ENCODE peak calls at places on chromosomes 7 and 10, in six cellular contexts. L, S, C, Z, D and A are unnamed samples.

GRCh38 chr10:133309111-133309719 is 501 bp downstream of the ZNF511 start:
- DNase-seq in L (peak; percentile 95), S (peak; percentile 85), C (peak; percentile 98), Z (peak; percentile 98), D (peak; percentile 61), A (peak; percentile 92)

GRCh38 chr7:28207486-28208158 is 27.0 kb upstream of the JAZF1 start:
- DNase-seq in L (no peak), S (peak; percentile 68), C (no peak), Z (no peak), D (peak; percentile 56), A (no peak)

GRCh38 chr10:119349341-119349740 is 142.0 kb downstream of the GRK5 start:
- DNase-seq in L (no peak), S (no peak), C (no peak), Z (no peak), D (no peak), A (no peak)

GRCh38 chr7:50632561-50633413 is 67.6 kb upstream of the DDC start:
- DNase-seq in L (no peak), S (peak; percentile 43), C (peak; percentile 62), Z (no peak), D (peak; percentile 23), A (peak; percentile 60)

GRCh38 chr7:5183155-5183554 is 6.9 kb upstream of the WIPI2 start:
- DNase-seq in L (no peak), S (no peak), C (peak; percentile 48), Z (no peak), D (no peak), A (no peak)

GRCh38 chr10:5040781-5041470 is 37.3 kb upstream of the AKR1C2 start:
- DNase-seq in L (no peak), S (no peak), C (no peak), Z (peak; percentile 66), D (peak; percentile 38), A (no peak)

GRCh38 chr10:11020026-11020820 is 2.6 kb downstream of the CELF2 start:
- DNase-seq in L (no peak), S (no peak), C (no peak), Z (no peak), D (no peak), A (no peak)

GRCh38 chr10:43771675-43772074 is 123.0 kb upstream of the ZNF32 start:
- DNase-seq in L (no peak), S (no peak), C (no peak), Z (no peak), D (no peak), A (no peak)

GRCh38 chr7:84139986-84140729 is 54.4 kb downstream of the SEMA3A start:
- DNase-seq in L (no peak), S (no peak), C (no peak), Z (no peak), D (peak; percentile 13), A (no peak)

GRCh38 chr10:90857635-90858488 is at the start of gene HTR7:
- DNase-seq in L (peak; percentile 73), S (peak; percentile 60), C (peak; percentile 54), Z (no peak), D (no peak), A (peak; percentile 73)

GRCh38 chr7:111312966-111313365 is 222.0 kb downstream of the LRRN3 start:
- DNase-seq in L (no peak), S (no peak), C (no peak), Z (no peak), D (no peak), A (no peak)

DNA sequence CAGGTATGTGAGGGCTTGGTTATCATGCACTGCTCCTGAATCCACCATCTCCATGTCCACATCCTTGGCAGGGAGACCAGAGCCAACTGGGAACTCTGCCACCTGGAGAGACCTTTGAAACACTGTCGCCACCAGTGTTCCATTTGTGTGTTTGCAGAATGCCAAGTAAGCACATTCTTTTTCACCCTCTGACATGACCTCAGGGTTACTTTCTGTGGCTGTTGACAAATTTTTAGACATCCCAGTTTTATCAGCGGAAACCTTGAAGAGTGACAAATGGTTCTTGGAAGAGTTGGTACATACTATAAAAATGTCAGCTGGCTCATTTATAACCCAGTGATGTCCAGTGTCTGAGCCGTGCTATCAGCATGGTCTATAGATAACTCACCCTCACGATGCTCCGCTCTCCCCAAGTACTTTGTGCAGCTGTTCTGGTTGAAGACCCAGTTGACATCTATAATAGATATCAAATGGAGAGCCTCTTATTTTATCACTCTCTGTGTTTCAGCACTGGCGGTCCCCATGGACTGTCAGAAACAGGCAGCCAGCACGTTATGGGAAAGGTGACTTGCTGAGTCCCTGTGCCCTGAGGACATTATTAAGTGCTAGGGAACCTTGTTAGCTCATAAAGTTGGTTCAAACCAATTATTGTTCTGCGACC is 563.1 kb upstream of the GALNT17 start:
- DNase-seq in L (no peak), S (no peak), C (peak; percentile 79), Z (no peak), D (peak; percentile 26), A (no peak)
- H3K27ac ChIP-seq in L (no peak overlapping the region), S (no peak overlapping the region), C (no peak overlapping the region), Z (no peak overlapping the region), D (no peak overlapping the region), A (no peak overlapping the region)

DNA sequence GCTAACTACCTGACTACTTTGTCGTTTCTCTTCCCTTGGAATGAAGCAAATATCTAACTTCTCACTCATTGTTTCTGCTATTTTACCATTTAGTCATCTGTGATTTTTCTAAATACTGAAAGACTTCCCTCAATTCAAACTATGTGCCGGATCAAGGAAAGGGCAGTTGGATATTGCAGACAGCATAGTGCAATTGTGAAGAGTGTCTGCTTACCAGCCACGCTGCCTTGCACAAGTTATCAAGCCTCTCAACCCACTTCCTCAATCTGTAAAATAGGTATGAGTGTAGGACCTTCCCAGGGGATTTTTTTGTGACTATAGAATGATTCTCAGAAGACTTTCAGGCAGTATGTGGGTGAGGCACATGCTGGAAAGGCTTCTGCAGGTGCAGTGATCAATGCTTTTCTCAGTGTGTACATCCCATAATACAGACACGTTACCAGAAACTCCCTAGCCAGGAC is 54.3 kb downstream of the EGFR start:
- DNase-seq in L (no peak), S (no peak), C (no peak), Z (no peak), D (peak; percentile 77), A (no peak)
- H3K4me1 ChIP-seq in L (peaks cover 41% of the 10 kb centered on the region), S (peaks cover 5% of the 10 kb centered on the region), C (peaks cover 31% of the 10 kb centered on the region), Z (peaks cover 98% of the 10 kb centered on the region), D (peaks cover 32% of the 10 kb centered on the region), A (peaks cover 21% of the 10 kb centered on the region)

GRCh38 chr10:48525956-48526355 is 78.9 kb downstream of the ARHGAP22 start:
- DNase-seq in L (no peak), S (no peak), C (peak; percentile 2), Z (no peak), D (no peak), A (no peak)
- H3K4me3 ChIP-seq in L (no peak overlapping the region), S (no peak overlapping the region), C (no peak overlapping the region), Z (peak overlapping the region; percentile 10), D (peak overlapping the region; percentile 35), A (no peak overlapping the region)

GRCh38 chr10:34427911-34428216 is 387.2 kb downstream of the PARD3 start:
- DNase-seq in L (no peak), S (no peak), C (no peak), Z (no peak), D (no peak), A (no peak)

GRCh38 chr10:34430685-34431084 is 384.4 kb downstream of the PARD3 start:
- DNase-seq in L (no peak), S (no peak), C (no peak), Z (no peak), D (no peak), A (no peak)

GRCh38 chr10:34434119-34434594 is 380.9 kb downstream of the PARD3 start:
- DNase-seq in L (no peak), S (no peak), C (no peak), Z (no peak), D (peak; percentile 69), A (no peak)

GRCh38 chr10:34433241-34434076 is 381.6 kb downstream of the PARD3 start:
- DNase-seq in L (no peak), S (no peak), C (no peak), Z (no peak), D (peak; percentile 60), A (no peak)

GRCh38 chr10:34432589-34432988 is 382.5 kb downstream of the PARD3 start:
- DNase-seq in L (no peak), S (no peak), C (no peak), Z (no peak), D (no peak), A (no peak)
- H3K27ac ChIP-seq in L (no peak overlapping the region), S (no peak overlapping the region), C (no peak overlapping the region), Z (no peak overlapping the region), D (no peak overlapping the region), A (no peak overlapping the region)

GRCh38 chr7:117269895-117270294 is 53.0 kb downstream of the WNT2 start:
- DNase-seq in L (no peak), S (no peak), C (no peak), Z (no peak), D (peak; percentile 88), A (no peak)

GRCh38 chr7:117271566-117271965 is 51.3 kb downstream of the WNT2 start:
- DNase-seq in L (no peak), S (no peak), C (no peak), Z (no peak), D (no peak), A (no peak)

GRCh38 chr7:117272360-117272759 is 50.5 kb downstream of the WNT2 start:
- DNase-seq in L (no peak), S (no peak), C (no peak), Z (no peak), D (no peak), A (no peak)

GRCh38 chr7:117269417-117269816 is 53.4 kb downstream of the WNT2 start:
- DNase-seq in L (no peak), S (no peak), C (no peak), Z (no peak), D (peak; percentile 99), A (no peak)

DNA sequence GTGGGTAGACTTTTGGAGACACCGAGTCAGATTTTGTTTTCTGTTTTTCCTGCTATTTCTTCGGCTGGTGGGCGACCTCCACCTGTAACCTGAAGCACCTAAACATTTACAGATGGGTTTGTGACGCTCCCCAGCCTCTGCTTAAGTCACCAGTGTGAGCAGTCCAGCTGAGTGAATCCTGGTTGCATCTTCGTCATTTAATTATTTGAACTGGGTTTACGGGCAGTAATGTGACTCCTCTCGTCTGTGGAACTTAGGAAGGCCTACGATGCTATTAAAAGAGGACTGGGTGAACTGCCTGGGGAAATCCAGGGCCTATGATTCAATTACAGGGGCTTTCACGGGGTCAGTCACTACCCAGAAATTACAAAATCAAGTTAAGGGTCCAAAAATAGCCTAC is 52.5 kb downstream of the WNT2 start:
- DNase-seq in L (no peak), S (no peak), C (no peak), Z (no peak), D (peak; percentile 60), A (no peak)
- H3K4me1 ChIP-seq in L (no peaks in the 10 kb centered on the region), S (no peaks in the 10 kb centered on the region), C (no peaks in the 10 kb centered on the region), Z (no peaks in the 10 kb centered on the region), D (peaks cover 19% of the 10 kb centered on the region), A (no peaks in the 10 kb centered on the region)

GRCh38 chr7:76206633-76207032 is 4.9 kb downstream of the SRRM3 start:
- DNase-seq in L (no peak), S (no peak), C (no peak), Z (no peak), D (peak; percentile 7), A (no peak)

GRCh38 chr7:76202666-76203030 is 952 bp downstream of the SRRM3 start:
- DNase-seq in L (no peak), S (no peak), C (no peak), Z (no peak), D (no peak), A (no peak)

GRCh38 chr7:76198202-76198601 is 3.5 kb upstream of the SRRM3 start:
- DNase-seq in L (no peak), S (no peak), C (no peak), Z (no peak), D (no peak), A (no peak)

GRCh38 chr7:76204147-76204546 is 2.5 kb downstream of the SRRM3 start:
- DNase-seq in L (no peak), S (no peak), C (no peak), Z (no peak), D (no peak), A (no peak)

GRCh38 chr7:76201732-76202665 is at the start of gene SRRM3:
- DNase-seq in L (peak; percentile 85), S (peak; percentile 81), C (peak; percentile 78), Z (no peak), D (peak; percentile 61), A (peak; percentile 83)
- H3K4me3 ChIP-seq in L (no peak within 1 kb of the TSS), S (no peak within 1 kb of the TSS), C (peak within 1 kb of the TSS; percentile 30), Z (no peak within 1 kb of the TSS), D (no peak within 1 kb of the TSS), A (no peak within 1 kb of the TSS)